ENCODE peak calls at places on chromosome 18, in seven cellular contexts. W is neural crest cell, K is NCI-H774, F is mesothelial cell of epicardium, L is ELF-1, B is GF-D8, J is sciatic nerve. X is an unnamed sample.

GRCh38 chr18:8045890-8046289 is 478.8 kb downstream of the PTPRM start:
- DNase-seq in W (no peak), K (no peak), F (no peak), J (no peak), B (no peak), L (no peak), X (no peak)

GRCh38 chr18:33839452-33840225 is 261.6 kb downstream of the ASXL3 start:
- DNase-seq in L (peak), B (no peak), K (peak), J (no peak), F (no peak), W (no peak), X (peak)

GRCh38 chr18:69774831-69775230 is 172.8 kb downstream of the CD226 start:
- DNase-seq in B (peak), F (no peak), W (no peak), J (no peak), K (no peak), L (no peak), X (no peak)

GRCh38 chr18:2981212-2981728 is 31.7 kb downstream of the LPIN2 start:
- DNase-seq in F (no peak), J (no peak), W (no peak), B (peak), K (no peak), L (no peak), X (no peak)

GRCh38 chr18:69897397-69898108 is 50.1 kb downstream of the CD226 start:
- DNase-seq in W (no peak), B (no peak), J (no peak), L (no peak), K (no peak), F (no peak), X (no peak)

GRCh38 chr18:23401400-23402347 is 51.4 kb upstream of the RIOK3 start:
- DNase-seq in W (peak), L (peak), J (no peak), F (no peak), K (peak), B (no peak), X (no peak)

GRCh38 chr18:11689972-11690570 is 1.0 kb downstream of the GNAL start:
- DNase-seq in K (no peak), F (no peak), B (no peak), L (no peak), J (no peak), W (no peak), X (no peak)

GRCh38 chr18:49231541-49231940 is 228.9 kb downstream of the DYM start:
- DNase-seq in F (no peak), K (no peak), B (no peak), L (no peak), J (no peak), W (no peak), X (no peak)

X was measured in tibial nerve.